ENCODE peak calls at places on chromosomes 6 and 20, in eight cellular contexts. W is activated CD8-positive, alpha-beta memory T cell treated with anti-CD3 and anti-CD28 coated beads for 1 hour; F is Right ventricle myocardium superior; D is activated T-cell treated with anti-CD3 and anti-CD28 coated beads, Interleukin-2, amount 50 U/mL, for 4 hours; I is ecto neural progenitor cell; N is endothelial cell; L is retina; K is astrocyte of the spinal cord. R is an unnamed sample.

GRCh38 chr6:144158133-144158532 is 7.8 kb downstream of the STX11 start:
- DNase-seq in F (peak), L (no peak), W (no peak), D (no peak), N (no peak), I (no peak), K (peak), R (no peak)

GRCh38 chr6:167400482-167401138 is 75.7 kb downstream of the TTLL2 start:
- DNase-seq in N (peak), I (peak), K (no peak), F (no peak), D (no peak), L (no peak), W (no peak), R (no peak)

GRCh38 chr6:110356778-110357177 is 1.4 kb downstream of the METTL24 start:
- DNase-seq in D (no peak), K (no peak), L (no peak), I (no peak), F (no peak), W (no peak), N (no peak), R (no peak)

GRCh38 chr6:2857580-2858337 is 16.1 kb upstream of the SERPINB1 start:
- DNase-seq in K (peak), I (peak), W (peak), D (peak), F (peak), N (peak), L (no peak), R (no peak)

GRCh38 chr6:30002871-30003270 is 58.2 kb upstream of the POLR1H start:
- DNase-seq in D (no peak), I (no peak), L (no peak), K (peak), N (no peak), F (no peak), W (no peak), R (no peak)

GRCh38 chr20:7214081-7214740 is 446.7 kb downstream of the BMP2 start:
- DNase-seq in F (no peak), N (no peak), L (no peak), K (no peak), D (no peak), W (no peak), I (peak), R (no peak)

GRCh38 chr20:1721687-1722512 is 64.3 kb upstream of the SIRPG start:
- DNase-seq in K (no peak), L (no peak), F (no peak), W (no peak), I (no peak), N (no peak), D (no peak), R (no peak)

GRCh38 chr6:44297063-44298038 is 15.8 kb downstream of the AARS2 start:
- DNase-seq in D (peak), W (no peak), I (peak), K (peak), N (peak), L (peak), F (peak), R (no peak)

GRCh38 chr20:64131406-64131805 is 24.0 kb upstream of the NPBWR2 start:
- DNase-seq in F (peak), W (no peak), I (no peak), L (no peak), N (no peak), K (no peak), D (peak), R (no peak)